ENCODE peak calls at places on chromosomes 11 and 22, in ten cellular contexts. One of them, this sample, is unnamed.
A peak's percentile ranks its signal among the peaks of the same experiment; 100 is the strongest.

GRCh38 chr11:10659339-10660216 is 34.0 kb downstream of the IRAG1 start:
- DNase-seq in right cardiac atrium: no peak
- DNase-seq in HCT116: peak; percentile 96
- DNase-seq in uterus: peak; percentile 84
- DNase-seq in Panc1: peak; percentile 93
- DNase-seq in CD8-positive, alpha-beta T cell: no peak
- DNase-seq in colonic mucosa: no peak
- DNase-seq in effector memory CD4-positive, alpha-beta T cell: no peak
- DNase-seq in sigmoid colon: peak; percentile 88
- DNase-seq in Peyer's patch: peak; percentile 69
- DNase-seq in this sample: no peak

GRCh38 chr11:77672276-77672675 is 34.7 kb upstream of the CLNS1A start:
- DNase-seq in right cardiac atrium: no peak
- DNase-seq in HCT116: no peak
- DNase-seq in uterus: peak; percentile 76
- DNase-seq in Panc1: no peak
- DNase-seq in CD8-positive, alpha-beta T cell: no peak
- DNase-seq in colonic mucosa: peak; percentile 53
- DNase-seq in effector memory CD4-positive, alpha-beta T cell: no peak
- DNase-seq in sigmoid colon: no peak
- DNase-seq in Peyer's patch: peak; percentile 72
- DNase-seq in this sample: no peak

GRCh38 chr22:42279425-42280020 is 9.1 kb upstream of the TCF20 start:
- DNase-seq in right cardiac atrium: no peak
- DNase-seq in HCT116: no peak
- DNase-seq in uterus: no peak
- DNase-seq in Panc1: no peak
- DNase-seq in CD8-positive, alpha-beta T cell: no peak
- DNase-seq in colonic mucosa: no peak
- DNase-seq in effector memory CD4-positive, alpha-beta T cell: no peak
- DNase-seq in sigmoid colon: peak; percentile 32
- DNase-seq in Peyer's patch: no peak
- DNase-seq in this sample: no peak

GRCh38 chr11:60899021-60899936 is 7.1 kb downstream of the PRPF19 start:
- DNase-seq in right cardiac atrium: no peak
- DNase-seq in HCT116: peak; percentile 51
- DNase-seq in uterus: peak; percentile 34
- DNase-seq in Panc1: peak; percentile 64
- DNase-seq in CD8-positive, alpha-beta T cell: no peak
- DNase-seq in colonic mucosa: peak; percentile 62
- DNase-seq in effector memory CD4-positive, alpha-beta T cell: no peak
- DNase-seq in sigmoid colon: peak; percentile 64
- DNase-seq in Peyer's patch: peak; percentile 75
- DNase-seq in this sample: peak; percentile 56

GRCh38 chr11:94933225-94934130 is 39.9 kb downstream of the CWC15 start:
- DNase-seq in right cardiac atrium: peak; percentile 35
- DNase-seq in HCT116: no peak
- DNase-seq in uterus: peak; percentile 66
- DNase-seq in Panc1: no peak
- DNase-seq in CD8-positive, alpha-beta T cell: no peak
- DNase-seq in colonic mucosa: no peak
- DNase-seq in effector memory CD4-positive, alpha-beta T cell: no peak
- DNase-seq in sigmoid colon: peak; percentile 79
- DNase-seq in Peyer's patch: no peak
- DNase-seq in this sample: no peak

GRCh38 chr11:37973926-37974325 is 1375.9 kb upstream of the RAG2 start:
- DNase-seq in right cardiac atrium: no peak
- DNase-seq in HCT116: no peak
- DNase-seq in uterus: no peak
- DNase-seq in Panc1: no peak
- DNase-seq in CD8-positive, alpha-beta T cell: no peak
- DNase-seq in colonic mucosa: no peak
- DNase-seq in effector memory CD4-positive, alpha-beta T cell: no peak
- DNase-seq in sigmoid colon: no peak
- DNase-seq in Peyer's patch: no peak
- DNase-seq in this sample: no peak

GRCh38 chr22:38937541-38937940 is 19.9 kb upstream of the APOBEC3A start:
- DNase-seq in right cardiac atrium: no peak
- DNase-seq in HCT116: no peak
- DNase-seq in uterus: no peak
- DNase-seq in Panc1: no peak
- DNase-seq in CD8-positive, alpha-beta T cell: no peak
- DNase-seq in colonic mucosa: no peak
- DNase-seq in effector memory CD4-positive, alpha-beta T cell: no peak
- DNase-seq in sigmoid colon: no peak
- DNase-seq in Peyer's patch: no peak
- DNase-seq in this sample: no peak

GRCh38 chr11:28715726-28716125 is 607.5 kb downstream of the METTL15 start:
- DNase-seq in right cardiac atrium: no peak
- DNase-seq in HCT116: no peak
- DNase-seq in uterus: no peak
- DNase-seq in Panc1: no peak
- DNase-seq in CD8-positive, alpha-beta T cell: no peak
- DNase-seq in colonic mucosa: no peak
- DNase-seq in effector memory CD4-positive, alpha-beta T cell: no peak
- DNase-seq in sigmoid colon: no peak
- DNase-seq in Peyer's patch: no peak
- DNase-seq in this sample: no peak

GRCh38 chr11:64926689-64927088 is 2.2 kb downstream of the PPP2R5B start:
- DNase-seq in right cardiac atrium: no peak
- DNase-seq in HCT116: no peak
- DNase-seq in uterus: peak; percentile 20
- DNase-seq in Panc1: no peak
- DNase-seq in CD8-positive, alpha-beta T cell: no peak
- DNase-seq in colonic mucosa: no peak
- DNase-seq in effector memory CD4-positive, alpha-beta T cell: no peak
- DNase-seq in sigmoid colon: no peak
- DNase-seq in Peyer's patch: no peak
- DNase-seq in this sample: no peak

GRCh38 chr11:12724301-12725046 is 50.3 kb downstream of the TEAD1 start:
- DNase-seq in right cardiac atrium: peak; percentile 83
- DNase-seq in HCT116: peak; percentile 92
- DNase-seq in uterus: peak; percentile 97
- DNase-seq in Panc1: no peak
- DNase-seq in CD8-positive, alpha-beta T cell: no peak
- DNase-seq in colonic mucosa: peak; percentile 94
- DNase-seq in effector memory CD4-positive, alpha-beta T cell: no peak
- DNase-seq in sigmoid colon: peak; percentile 95
- DNase-seq in Peyer's patch: peak; percentile 94
- DNase-seq in this sample: no peak

GRCh38 chr11:115548878-115549528 is 44.8 kb upstream of the CADM1 start:
- DNase-seq in right cardiac atrium: no peak
- DNase-seq in HCT116: no peak
- DNase-seq in uterus: no peak
- DNase-seq in Panc1: no peak
- DNase-seq in CD8-positive, alpha-beta T cell: no peak
- DNase-seq in colonic mucosa: peak; percentile 30
- DNase-seq in effector memory CD4-positive, alpha-beta T cell: no peak
- DNase-seq in sigmoid colon: no peak
- DNase-seq in Peyer's patch: peak; percentile 75
- DNase-seq in this sample: no peak

DNA sequence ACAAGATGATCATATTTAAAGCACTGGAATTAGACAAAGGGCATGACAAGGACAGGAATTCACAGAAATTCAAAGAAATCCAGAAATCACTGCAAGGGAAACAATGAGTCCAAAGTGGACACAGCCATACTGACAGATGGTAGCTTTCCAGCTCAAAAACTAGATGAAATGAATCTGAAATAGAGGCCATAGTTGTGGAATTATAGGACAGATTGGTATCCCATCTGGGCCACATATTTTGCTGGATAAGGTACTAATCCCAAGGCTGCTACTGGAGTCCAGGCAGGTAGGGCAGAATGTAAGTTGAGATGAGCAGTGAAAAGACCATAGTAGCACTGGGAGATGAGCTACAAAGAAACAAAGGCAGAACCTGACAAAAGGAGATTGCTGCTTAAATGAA is 258.3 kb upstream of the ANO3 start:
- DNase-seq in right cardiac atrium: no peak
- DNase-seq in HCT116: no peak
- DNase-seq in uterus: no peak
- DNase-seq in Panc1: no peak
- DNase-seq in CD8-positive, alpha-beta T cell: no peak
- DNase-seq in colonic mucosa: no peak
- DNase-seq in effector memory CD4-positive, alpha-beta T cell: no peak
- DNase-seq in sigmoid colon: no peak
- DNase-seq in Peyer's patch: no peak
- DNase-seq in this sample: no peak
- H3K4me3 ChIP-seq in right cardiac atrium: no peak overlapping the region
- H3K4me3 ChIP-seq in HCT116: no peak overlapping the region
- H3K4me3 ChIP-seq in uterus: no peak overlapping the region
- H3K4me3 ChIP-seq in Panc1: no peak overlapping the region
- H3K4me3 ChIP-seq in CD8-positive, alpha-beta T cell: no peak overlapping the region
- H3K4me3 ChIP-seq in colonic mucosa: no peak overlapping the region
- H3K4me3 ChIP-seq in effector memory CD4-positive, alpha-beta T cell: no peak overlapping the region
- H3K4me3 ChIP-seq in sigmoid colon: no peak overlapping the region
- H3K4me3 ChIP-seq in Peyer's patch: no peak overlapping the region
- H3K4me3 ChIP-seq in this sample: no peak overlapping the region

GRCh38 chr11:67371199-67371548 is 2.2 kb downstream of the CLCF1 start:
- DNase-seq in right cardiac atrium: no peak
- DNase-seq in HCT116: no peak
- DNase-seq in uterus: no peak
- DNase-seq in Panc1: no peak
- DNase-seq in CD8-positive, alpha-beta T cell: no peak
- DNase-seq in colonic mucosa: no peak
- DNase-seq in effector memory CD4-positive, alpha-beta T cell: no peak
- DNase-seq in sigmoid colon: no peak
- DNase-seq in Peyer's patch: no peak
- DNase-seq in this sample: no peak
- H3K27ac ChIP-seq in right cardiac atrium: no peak overlapping the region
- H3K27ac ChIP-seq in HCT116: peak overlapping the region; percentile 100
- H3K27ac ChIP-seq in uterus: peak overlapping the region; percentile 99
- H3K27ac ChIP-seq in Panc1: peak overlapping the region; percentile 88
- H3K27ac ChIP-seq in CD8-positive, alpha-beta T cell: no peak overlapping the region
- H3K27ac ChIP-seq in colonic mucosa: peak overlapping the region; percentile 95
- H3K27ac ChIP-seq in effector memory CD4-positive, alpha-beta T cell: peak overlapping the region; percentile 33
- H3K27ac ChIP-seq in sigmoid colon: peak overlapping the region; percentile 85
- H3K27ac ChIP-seq in Peyer's patch: peak overlapping the region; percentile 32
- H3K27ac ChIP-seq in this sample: no peak overlapping the region

DNA sequence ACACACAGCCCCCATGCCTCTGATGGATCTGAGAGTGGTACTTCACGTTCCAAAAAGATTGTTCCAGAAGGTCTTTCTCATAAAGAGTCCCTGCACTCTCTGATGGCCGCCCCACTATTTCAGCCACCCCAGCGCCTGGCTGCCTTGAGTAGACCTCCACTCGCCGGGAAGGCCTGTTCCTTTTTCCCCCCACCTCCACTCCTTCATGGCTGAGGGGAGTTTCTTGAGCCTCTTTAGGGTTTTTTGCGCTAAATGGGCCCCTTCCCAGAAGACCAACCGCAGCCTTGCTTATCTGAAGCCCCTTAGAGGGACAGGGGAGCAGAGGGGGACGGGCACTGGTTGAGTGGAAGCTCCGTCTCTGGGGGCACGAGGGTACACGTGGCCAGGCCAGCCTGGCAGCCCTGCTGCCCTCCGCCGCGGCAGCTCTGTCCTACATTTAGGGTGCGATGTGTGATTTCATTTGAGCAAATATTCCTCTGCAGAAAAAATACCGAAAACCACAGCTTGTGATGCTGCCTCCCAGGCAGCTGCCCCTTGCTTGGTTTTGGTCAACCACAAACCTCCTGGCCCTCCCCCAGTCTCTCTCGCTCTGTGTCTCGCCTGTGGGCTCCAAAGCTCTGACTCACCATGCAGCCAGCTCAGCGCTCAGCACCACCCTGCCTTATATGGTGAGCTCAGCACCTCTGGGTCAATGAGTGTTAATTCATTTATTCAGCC is 88.7 kb downstream of the TP53I11 start:
- DNase-seq in right cardiac atrium: peak; percentile 89
- DNase-seq in HCT116: peak; percentile 89
- DNase-seq in uterus: peak; percentile 94
- DNase-seq in Panc1: peak; percentile 89
- DNase-seq in CD8-positive, alpha-beta T cell: peak; percentile 74
- DNase-seq in colonic mucosa: peak; percentile 54
- DNase-seq in effector memory CD4-positive, alpha-beta T cell: peak; percentile 66
- DNase-seq in sigmoid colon: peak; percentile 94
- DNase-seq in Peyer's patch: peak; percentile 85
- DNase-seq in this sample: peak; percentile 71
- H3K4me1 ChIP-seq in right cardiac atrium: peaks cover 13% of the 10 kb centered on the region
- H3K4me1 ChIP-seq in HCT116: peaks cover 14% of the 10 kb centered on the region
- H3K4me1 ChIP-seq in uterus: no peaks in the 10 kb centered on the region
- H3K4me1 ChIP-seq in Panc1: peaks cover 36% of the 10 kb centered on the region
- H3K4me1 ChIP-seq in CD8-positive, alpha-beta T cell: peaks cover 14% of the 10 kb centered on the region
- H3K4me1 ChIP-seq in colonic mucosa: no peaks in the 10 kb centered on the region
- H3K4me1 ChIP-seq in effector memory CD4-positive, alpha-beta T cell: peaks cover 27% of the 10 kb centered on the region
- H3K4me1 ChIP-seq in sigmoid colon: peaks cover 86% of the 10 kb centered on the region
- H3K4me1 ChIP-seq in Peyer's patch: peaks cover 10% of the 10 kb centered on the region
- H3K4me1 ChIP-seq in this sample: peaks cover 20% of the 10 kb centered on the region

GRCh38 chr22:17370766-17371181 is 1.5 kb downstream of the CECR2 start:
- DNase-seq in right cardiac atrium: no peak
- DNase-seq in HCT116: no peak
- DNase-seq in uterus: no peak
- DNase-seq in Panc1: no peak
- DNase-seq in CD8-positive, alpha-beta T cell: no peak
- DNase-seq in colonic mucosa: no peak
- DNase-seq in effector memory CD4-positive, alpha-beta T cell: no peak
- DNase-seq in sigmoid colon: no peak
- DNase-seq in Peyer's patch: no peak
- DNase-seq in this sample: no peak
- H3K4me3 ChIP-seq in right cardiac atrium: peak overlapping the region; percentile 80
- H3K4me3 ChIP-seq in HCT116: peak overlapping the region; percentile 33
- H3K4me3 ChIP-seq in uterus: peak overlapping the region; percentile 19
- H3K4me3 ChIP-seq in Panc1: peak overlapping the region; percentile 30
- H3K4me3 ChIP-seq in CD8-positive, alpha-beta T cell: no peak overlapping the region
- H3K4me3 ChIP-seq in colonic mucosa: peak overlapping the region; percentile 42
- H3K4me3 ChIP-seq in effector memory CD4-positive, alpha-beta T cell: peak overlapping the region; percentile 28
- H3K4me3 ChIP-seq in sigmoid colon: peak overlapping the region; percentile 58
- H3K4me3 ChIP-seq in Peyer's patch: peak overlapping the region; percentile 59
- H3K4me3 ChIP-seq in this sample: no peak overlapping the region